ENCODE peak calls at places on chromosome 11, in six cellular contexts. V is COR-L47, C is retina, Y is globus pallidus, U is NCI-H460, L is neural crest cell. W is an unnamed sample.

GRCh38 chr11:3138178-3139085 is 26.7 kb downstream of the OSBPL5 start:
- DNase-seq in V (no peak), C (no peak), Y (no peak), U (no peak), L (no peak), W (no peak)

GRCh38 chr11:119148855-119149370 is at the start of gene ABCG4:
- DNase-seq in V (no peak), C (peak), Y (no peak), U (no peak), L (peak), W (no peak)

GRCh38 chr11:78940500-78941225 is 366.0 kb upstream of the NARS2 start:
- DNase-seq in V (no peak), C (peak), Y (no peak), U (no peak), L (no peak), W (no peak)

GRCh38 chr11:1125803-1126202 is 31.9 kb upstream of the MUC5AC start:
- DNase-seq in V (no peak), C (no peak), Y (no peak), U (no peak), L (no peak), W (no peak)

GRCh38 chr11:118212131-118212725 is 12.6 kb downstream of the JAML start:
- DNase-seq in V (no peak), C (no peak), Y (no peak), U (no peak), L (no peak), W (peak)

GRCh38 chr11:69934861-69935494 is 115.8 kb upstream of the FGF3 start:
- DNase-seq in V (peak), C (no peak), Y (no peak), U (no peak), L (no peak), W (peak)

GRCh38 chr11:2213384-2213842 is 41.8 kb upstream of the TH start:
- DNase-seq in V (no peak), C (peak), Y (no peak), U (no peak), L (no peak), W (no peak)

GRCh38 chr11:16883179-16883578 is 131.0 kb downstream of the PLEKHA7 start:
- DNase-seq in V (no peak), C (no peak), Y (peak), U (no peak), L (no peak), W (peak)

GRCh38 chr11:65019824-65020223 is 5.9 kb downstream of the ARL2 start:
- DNase-seq in V (no peak), C (no peak), Y (no peak), U (no peak), L (no peak), W (no peak)

GRCh38 chr11:36469881-36470802 is 39.9 kb downstream of the TRAF6 start:
- DNase-seq in V (no peak), C (no peak), Y (no peak), U (no peak), L (no peak), W (no peak)

GRCh38 chr11:61532136-61533038 is 23.8 kb downstream of the LRRC10B start:
- DNase-seq in V (no peak), C (peak), Y (no peak), U (peak), L (peak), W (peak)

GRCh38 chr11:48170176-48170839 is 46.3 kb upstream of the OR4B1 start:
- DNase-seq in V (no peak), C (no peak), Y (no peak), U (no peak), L (no peak), W (no peak)

GRCh38 chr11:3193373-3194015 is 25.1 kb downstream of the MRGPRG start:
- DNase-seq in V (no peak), C (no peak), Y (no peak), U (no peak), L (no peak), W (no peak)

GRCh38 chr11:69686856-69687255 is 11.7 kb upstream of the LTO1 start:
- DNase-seq in V (no peak), C (no peak), Y (no peak), U (no peak), L (no peak), W (no peak)

GRCh38 chr11:102596578-102596977 is 28.6 kb downstream of the MMP20 start:
- DNase-seq in V (no peak), C (no peak), Y (no peak), U (no peak), L (no peak), W (no peak)

GRCh38 chr11:108115495-108116140 is 5.7 kb upstream of the ACAT1 start:
- DNase-seq in V (no peak), C (no peak), Y (peak), U (no peak), L (no peak), W (peak)

GRCh38 chr11:116927163-116927772 is 89.8 kb upstream of the APOA1 start:
- DNase-seq in V (no peak), C (no peak), Y (no peak), U (no peak), L (peak), W (no peak)

GRCh38 chr11:70483077-70483861 is 84.9 kb downstream of the CTTN start:
- DNase-seq in V (no peak), C (no peak), Y (no peak), U (no peak), L (no peak), W (peak)

GRCh38 chr11:789951-790350 is at the start of gene CEND1:
- DNase-seq in V (peak), C (peak), Y (peak), U (no peak), L (no peak), W (no peak)

GRCh38 chr11:66858186-66858938 is 1.5 kb downstream of the LRFN4 start:
- DNase-seq in V (no peak), C (no peak), Y (no peak), U (no peak), L (no peak), W (no peak)

GRCh38 chr11:9726313-9727022 is 62.6 kb downstream of the SWAP70 start:
- DNase-seq in V (peak), C (no peak), Y (no peak), U (no peak), L (no peak), W (peak)

GRCh38 chr11:67434395-67434881 is 3.0 kb downstream of the PTPRCAP start:
- DNase-seq in V (no peak), C (no peak), Y (no peak), U (no peak), L (no peak), W (no peak)

GRCh38 chr11:130465259-130465658 is 16.8 kb downstream of the ADAMTS15 start:
- DNase-seq in V (no peak), C (no peak), Y (no peak), U (no peak), L (no peak), W (no peak)

GRCh38 chr11:77560605-77561004 is 29.1 kb upstream of the AQP11 start:
- DNase-seq in V (no peak), C (no peak), Y (no peak), U (no peak), L (no peak), W (peak)

GRCh38 chr11:61698173-61698965 is 18.2 kb downstream of the DAGLA start:
- DNase-seq in V (peak), C (no peak), Y (no peak), U (no peak), L (no peak), W (no peak)

GRCh38 chr11:79314906-79315689 is 125.7 kb downstream of the TENM4 start:
- DNase-seq in V (no peak), C (peak), Y (no peak), U (no peak), L (peak), W (peak)

GRCh38 chr11:69484427-69485259 is 3.2 kb downstream of the LINC01488 start:
- DNase-seq in V (no peak), C (no peak), Y (no peak), U (no peak), L (no peak), W (no peak)

GRCh38 chr11:10858505-10859360 is 880 bp upstream of the ZBED5 start:
- DNase-seq in V (peak), C (no peak), Y (no peak), U (no peak), L (peak), W (peak)

GRCh38 chr11:78689558-78690153 is 115.0 kb upstream of the NARS2 start:
- DNase-seq in V (no peak), C (no peak), Y (no peak), U (no peak), L (no peak), W (no peak)